ENCODE peak calls at places on chromosomes 7 and 10, in ten cellular contexts. R, C, S, Y, I, J, Z, W, X and P are unnamed samples.

GRCh38 chr7:67857698-67858097 is 861.1 kb downstream of the TYW1 start:
- DNase-seq in R (peak; percentile 73), C (no peak), S (no peak), Y (no peak), I (no peak), J (no peak), Z (no peak), W (no peak), X (no peak), P (no peak)

GRCh38 chr7:29641651-29642050 is 78.0 kb downstream of the PRR15 start:
- DNase-seq in R (no peak), C (peak; percentile 29), S (no peak), Y (no peak), I (no peak), J (no peak), Z (no peak), W (no peak), X (no peak), P (no peak)

GRCh38 chr7:5437348-5437892 is 13.8 kb upstream of the TNRC18 start:
- DNase-seq in R (no peak), C (no peak), S (no peak), Y (no peak), I (no peak), J (no peak), Z (no peak), W (no peak), X (no peak), P (no peak)

GRCh38 chr7:90804370-90804769 is 208.2 kb downstream of the CDK14 start:
- DNase-seq in R (no peak), C (peak; percentile 77), S (no peak), Y (no peak), I (peak; percentile 5), J (no peak), Z (no peak), W (no peak), X (no peak), P (no peak)

GRCh38 chr7:150362989-150363769 is 5.4 kb upstream of the REPIN1 start:
- DNase-seq in R (peak; percentile 45), C (no peak), S (no peak), Y (no peak), I (no peak), J (no peak), Z (no peak), W (no peak), X (no peak), P (no peak)

GRCh38 chr7:112357136-112357535 is 93.1 kb upstream of the IFRD1 start:
- DNase-seq in R (no peak), C (no peak), S (no peak), Y (no peak), I (no peak), J (no peak), Z (no peak), W (no peak), X (no peak), P (no peak)

GRCh38 chr10:30992671-30993070 is 39.0 kb downstream of the ZNF438 start:
- DNase-seq in R (no peak), C (no peak), S (no peak), Y (no peak), I (no peak), J (no peak), Z (no peak), W (no peak), X (peak; percentile 61), P (no peak)

GRCh38 chr10:71604324-71605018 is 115.1 kb downstream of the C10orf105 start:
- DNase-seq in R (no peak), C (peak; percentile 16), S (no peak), Y (no peak), I (peak; percentile 40), J (no peak), Z (no peak), W (no peak), X (no peak), P (no peak)

DNA sequence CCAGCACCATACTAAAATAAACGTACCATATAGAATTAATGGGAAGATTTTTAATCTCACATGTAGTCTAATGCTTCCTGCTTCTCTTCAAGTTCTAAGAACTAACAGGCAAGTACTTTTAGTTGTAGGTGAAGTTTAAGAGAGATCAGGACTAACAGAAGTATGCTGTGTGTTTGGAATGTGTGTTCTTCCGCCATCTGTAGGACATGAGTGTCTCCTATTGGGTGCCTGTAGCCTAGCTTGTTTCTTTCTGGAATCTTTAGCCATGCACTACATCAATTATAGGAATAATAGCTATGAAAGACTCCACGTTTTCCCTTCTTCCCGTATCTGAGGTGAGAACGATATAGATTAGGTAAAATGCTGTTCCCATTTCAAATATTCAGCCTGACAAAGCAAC is 140.2 kb upstream of the AHR start:
- DNase-seq in R (no peak), C (no peak), S (no peak), Y (no peak), I (peak; percentile 6), J (no peak), Z (no peak), W (no peak), X (no peak), P (no peak)
- TF ChIP-seq CTCF in R (no peak), C (no peak), S (no peak), Y (no peak), I (no peak), J (no peak), Z (no peak), W (no peak), X (no peak), P (no peak)

DNA sequence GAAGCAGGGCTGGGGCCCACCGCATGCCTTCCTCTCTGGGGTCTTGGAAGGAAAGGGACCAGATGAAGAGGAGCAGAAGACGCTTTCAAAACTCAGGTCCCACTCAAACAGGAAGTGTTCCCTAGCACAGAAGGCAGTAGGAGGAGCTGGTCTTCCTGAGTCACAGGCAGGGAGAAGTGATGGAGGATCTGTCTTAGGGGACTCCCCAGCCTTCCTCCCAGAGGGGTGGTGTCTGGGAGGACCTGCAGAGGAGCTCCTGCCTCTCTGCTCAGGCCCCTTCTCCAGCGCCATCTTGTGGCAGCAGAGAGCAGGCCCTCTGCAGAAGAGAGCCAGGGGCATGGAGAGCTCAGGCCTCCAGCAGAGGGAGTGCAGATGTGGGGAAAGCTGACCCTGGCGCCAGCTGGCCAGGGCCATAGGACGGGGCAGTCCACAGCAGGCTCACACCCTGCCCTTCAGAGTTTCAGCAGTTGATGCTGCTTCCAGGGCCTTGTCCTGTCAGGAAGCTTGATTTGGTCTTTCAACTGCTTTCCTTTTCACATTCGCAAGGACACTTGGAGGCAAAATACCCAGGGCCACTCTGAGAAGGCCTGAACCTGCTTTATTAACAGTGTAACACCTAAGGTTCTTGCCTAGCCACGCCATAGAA is 62.2 kb upstream of the TARP start:
- DNase-seq in R (peak; percentile 99), C (peak; percentile 82), S (peak; percentile 64), Y (peak; percentile 80), I (peak; percentile 73), J (peak; percentile 89), Z (peak; percentile 54), W (peak; percentile 63), X (peak; percentile 93), P (peak; percentile 79)
- TF ChIP-seq CTCF in R (peak; percentile 100), C (peak; percentile 97), S (peak; percentile 91), Y (peak; percentile 100), I (peak; percentile 80), J (peak; percentile 83), Z (peak; percentile 99), W (peak; percentile 94), X (peak; percentile 91), P (peak; percentile 80)

GRCh38 chr7:86953653-86954336 is 105.7 kb downstream of the ELAPOR2 start:
- DNase-seq in R (no peak), C (no peak), S (no peak), Y (no peak), I (no peak), J (no peak), Z (no peak), W (no peak), X (no peak), P (no peak)

GRCh38 chr7:86954960-86955359 is 104.5 kb downstream of the ELAPOR2 start:
- DNase-seq in R (no peak), C (no peak), S (no peak), Y (no peak), I (no peak), J (no peak), Z (no peak), W (no peak), X (no peak), P (no peak)

GRCh38 chr7:86958380-86958779 is 101.1 kb downstream of the ELAPOR2 start:
- DNase-seq in R (no peak), C (no peak), S (no peak), Y (no peak), I (no peak), J (no peak), Z (no peak), W (no peak), X (no peak), P (no peak)

GRCh38 chr7:86955895-86956503 is 103.5 kb downstream of the ELAPOR2 start:
- DNase-seq in R (no peak), C (no peak), S (no peak), Y (no peak), I (no peak), J (no peak), Z (no peak), W (no peak), X (no peak), P (no peak)

DNA sequence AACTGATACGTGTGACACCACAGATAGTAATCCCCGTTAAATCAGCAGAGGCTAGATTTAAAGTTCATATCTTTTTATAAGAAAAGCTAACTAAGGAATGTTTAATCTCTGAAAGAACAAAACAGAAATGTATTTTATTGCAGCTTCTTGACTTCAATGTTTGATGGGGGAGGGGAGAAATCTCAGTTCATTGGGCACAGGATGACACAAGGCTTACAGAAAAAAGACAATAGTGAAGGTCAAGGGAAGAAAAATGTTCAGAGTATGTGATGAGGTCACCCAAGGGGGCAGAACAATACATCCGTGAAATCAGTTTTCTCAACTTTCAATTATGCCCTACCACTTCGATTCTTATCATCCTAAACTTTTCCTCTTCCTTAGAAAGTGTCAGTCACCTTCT is 102.9 kb downstream of the ELAPOR2 start:
- DNase-seq in R (no peak), C (no peak), S (no peak), Y (no peak), I (no peak), J (no peak), Z (no peak), W (no peak), X (no peak), P (no peak)
- TF ChIP-seq CTCF in R (no peak), C (no peak), S (no peak), Y (no peak), I (no peak), J (no peak), Z (no peak), W (no peak), X (no peak), P (no peak)

GRCh38 chr10:14477408-14477710 is 146.6 kb upstream of the FRMD4A start:
- DNase-seq in R (no peak), C (peak; percentile 86), S (no peak), Y (peak; percentile 2), I (no peak), J (no peak), Z (peak; percentile 91), W (no peak), X (no peak), P (no peak)

GRCh38 chr10:14481014-14481413 is 150.3 kb upstream of the FRMD4A start:
- DNase-seq in R (no peak), C (no peak), S (no peak), Y (no peak), I (no peak), J (no peak), Z (no peak), W (no peak), X (no peak), P (no peak)

GRCh38 chr10:14478201-14478600 is 147.5 kb upstream of the FRMD4A start:
- DNase-seq in R (no peak), C (no peak), S (no peak), Y (no peak), I (no peak), J (no peak), Z (no peak), W (no peak), X (no peak), P (no peak)

GRCh38 chr10:14476641-14477407 is 146.1 kb upstream of the FRMD4A start:
- DNase-seq in R (no peak), C (peak; percentile 98), S (no peak), Y (peak; percentile 23), I (peak; percentile 40), J (no peak), Z (peak; percentile 96), W (no peak), X (no peak), P (no peak)

GRCh38 chr10:14478639-14479038 is 147.9 kb upstream of the FRMD4A start:
- DNase-seq in R (peak; percentile 38), C (peak; percentile 87), S (peak; percentile 46), Y (peak; percentile 40), I (peak; percentile 59), J (peak; percentile 79), Z (peak; percentile 98), W (peak; percentile 63), X (peak; percentile 78), P (peak; percentile 52)
- TF ChIP-seq CTCF in R (peak; percentile 31), C (peak; percentile 79), S (peak; percentile 88), Y (peak; percentile 61), I (peak; percentile 34), J (peak; percentile 63), Z (peak; percentile 78), W (peak; percentile 51), X (peak; percentile 44), P (no peak)